ENCODE peak calls at places on chromosome 10, in four cellular contexts. D, H, W and G are unnamed samples.

GRCh38 chr10:115118346-115118745 is 25.2 kb downstream of the ATRNL1 start:
- DNase-seq in W (no peak), H (no peak), D (no peak), G (no peak)

GRCh38 chr10:11205026-11205772 is 187.5 kb downstream of the CELF2 start:
- DNase-seq in W (peak), D (peak), H (no peak), G (no peak)

GRCh38 chr10:75108684-75109458 is 2.6 kb upstream of the SAMD8 start:
- DNase-seq in D (peak), W (no peak), H (peak), G (peak)

GRCh38 chr10:94549221-94549620 is 3.6 kb downstream of the HELLS start:
- DNase-seq in W (no peak), D (no peak), H (no peak), G (no peak)

GRCh38 chr10:35998036-35998435 is 355.9 kb upstream of the FZD8 start:
- DNase-seq in D (no peak), H (no peak), W (no peak), G (no peak)

GRCh38 chr10:80136134-80136571 is 3.6 kb downstream of the PLAC9 start:
- DNase-seq in W (peak), H (no peak), D (no peak), G (no peak)

GRCh38 chr10:131560166-131560565 is 248.6 kb upstream of the TCERG1L start:
- DNase-seq in H (no peak), W (no peak), D (no peak), G (no peak)

GRCh38 chr10:111479966-111480365 is 403.1 kb downstream of the ADRA2A start:
- DNase-seq in H (no peak), W (peak), D (no peak), G (no peak)

GRCh38 chr10:97553575-97554100 is 18.9 kb upstream of the ANKRD2 start:
- DNase-seq in D (peak), W (peak), H (peak), G (peak)

GRCh38 chr10:24360286-24361127 is 151.6 kb downstream of the KIAA1217 start:
- DNase-seq in W (peak), D (peak), H (peak), G (peak)

GRCh38 chr10:31778627-31779026 is 150.0 kb downstream of the ARHGAP12 start:
- DNase-seq in H (no peak), D (no peak), W (no peak), G (no peak)

DNA sequence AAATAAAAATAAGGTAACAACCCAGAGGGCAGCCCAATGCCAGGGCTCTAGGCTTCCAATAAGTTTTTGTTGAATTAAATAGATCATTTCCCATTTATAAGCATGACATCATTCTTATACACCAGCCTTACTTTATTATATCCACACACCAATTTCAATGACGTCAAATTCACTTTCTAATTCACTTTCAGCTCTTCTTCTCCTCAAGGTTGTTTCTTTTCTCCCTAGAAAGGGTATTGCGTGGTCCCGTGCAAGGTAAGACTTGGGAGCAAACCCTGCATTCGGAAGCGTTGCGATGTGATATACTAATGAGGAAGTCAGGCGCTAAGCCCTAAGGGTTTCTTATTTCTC is 1.1 kb upstream of the DKK1 start:
- DNase-seq in H (no peak), W (peak), D (peak), G (no peak)
- H3K9ac ChIP-seq in H (peak), W (no peak), D (no peak), G (peak)

DNA sequence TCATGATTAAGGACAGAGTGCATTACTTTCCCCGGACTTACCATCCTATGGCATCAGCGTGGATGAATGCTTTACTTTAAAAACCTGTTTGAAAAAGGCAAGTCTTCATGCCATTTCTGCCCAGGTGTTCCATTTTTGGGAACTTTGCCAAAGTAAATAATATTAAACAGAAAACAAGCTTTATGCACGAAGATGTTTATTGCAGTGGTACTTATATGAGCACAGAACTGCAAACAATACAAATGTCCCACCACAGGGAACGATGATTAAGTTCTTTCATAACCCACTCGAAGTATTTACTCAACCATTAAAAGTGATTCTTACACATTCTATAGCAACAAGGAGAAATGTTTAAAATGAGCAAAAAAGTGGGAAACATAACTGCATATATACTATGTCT is 109.7 kb upstream of the GDF10 start:
- DNase-seq in W (no peak), D (no peak), H (no peak), G (no peak)
- H3K4me3 ChIP-seq in W (no peak), D (no peak), H (no peak), G (no peak)

DNA sequence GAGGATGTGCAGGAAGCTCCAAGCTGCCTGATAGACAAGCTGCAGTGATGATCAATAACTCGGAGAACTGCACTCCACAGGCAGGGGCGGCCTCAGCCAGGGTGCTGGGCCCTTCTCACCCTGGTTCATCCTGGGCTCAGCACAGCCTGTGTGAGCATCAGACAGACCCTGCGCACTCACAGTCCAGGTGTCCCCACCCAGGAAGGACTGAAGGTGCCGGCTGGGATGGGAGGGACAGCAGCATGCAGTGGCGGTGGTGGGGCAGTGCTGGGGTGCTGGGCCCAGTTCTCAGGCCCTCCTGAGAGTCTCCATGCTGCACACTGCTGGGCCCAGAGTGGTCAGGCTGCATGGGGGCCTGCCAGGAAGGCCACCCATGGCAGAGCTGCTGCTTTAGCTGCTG is 74.1 kb downstream of the ITIH5 start:
- DNase-seq in H (no peak), W (no peak), D (no peak), G (no peak)
- H3K9ac ChIP-seq in H (no peak), W (no peak), D (no peak), G (no peak)

DNA sequence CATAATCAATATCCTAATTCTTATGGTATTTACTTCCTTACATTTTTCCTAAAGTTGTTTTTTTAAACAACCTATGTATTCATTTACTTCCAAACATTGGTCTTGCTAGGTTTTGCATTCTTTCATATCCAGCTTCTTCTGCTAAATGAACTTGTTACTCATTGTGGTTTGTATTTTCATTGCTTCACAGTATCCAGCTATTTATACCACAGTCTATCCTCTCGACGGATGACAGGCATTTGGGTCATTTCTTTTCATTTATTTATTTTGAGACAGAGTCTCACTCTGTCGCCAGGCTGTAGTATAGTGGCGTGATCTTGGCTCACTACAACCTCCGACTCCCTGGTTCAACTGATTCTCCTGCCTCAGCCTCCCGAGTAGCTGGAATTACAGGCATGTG is 66.8 kb downstream of the CCDC6 start:
- DNase-seq in H (no peak), W (peak), D (no peak), G (no peak)
- H3K4me3 ChIP-seq in H (no peak), W (no peak), D (no peak), G (no peak)

GRCh38 chr10:48602401-48603135 is 2.3 kb downstream of the ARHGAP22 start:
- DNase-seq in D (no peak), H (no peak), W (no peak), G (no peak)
- H3K9ac ChIP-seq in D (no peak), H (no peak), W (no peak), G (no peak)

GRCh38 chr10:99522511-99523250 is 10.1 kb upstream of the NKX2-3 start:
- DNase-seq in H (peak), W (no peak), D (peak), G (peak)
- H3K4me3 ChIP-seq in H (no peak), W (no peak), D (no peak), G (peak)

DNA sequence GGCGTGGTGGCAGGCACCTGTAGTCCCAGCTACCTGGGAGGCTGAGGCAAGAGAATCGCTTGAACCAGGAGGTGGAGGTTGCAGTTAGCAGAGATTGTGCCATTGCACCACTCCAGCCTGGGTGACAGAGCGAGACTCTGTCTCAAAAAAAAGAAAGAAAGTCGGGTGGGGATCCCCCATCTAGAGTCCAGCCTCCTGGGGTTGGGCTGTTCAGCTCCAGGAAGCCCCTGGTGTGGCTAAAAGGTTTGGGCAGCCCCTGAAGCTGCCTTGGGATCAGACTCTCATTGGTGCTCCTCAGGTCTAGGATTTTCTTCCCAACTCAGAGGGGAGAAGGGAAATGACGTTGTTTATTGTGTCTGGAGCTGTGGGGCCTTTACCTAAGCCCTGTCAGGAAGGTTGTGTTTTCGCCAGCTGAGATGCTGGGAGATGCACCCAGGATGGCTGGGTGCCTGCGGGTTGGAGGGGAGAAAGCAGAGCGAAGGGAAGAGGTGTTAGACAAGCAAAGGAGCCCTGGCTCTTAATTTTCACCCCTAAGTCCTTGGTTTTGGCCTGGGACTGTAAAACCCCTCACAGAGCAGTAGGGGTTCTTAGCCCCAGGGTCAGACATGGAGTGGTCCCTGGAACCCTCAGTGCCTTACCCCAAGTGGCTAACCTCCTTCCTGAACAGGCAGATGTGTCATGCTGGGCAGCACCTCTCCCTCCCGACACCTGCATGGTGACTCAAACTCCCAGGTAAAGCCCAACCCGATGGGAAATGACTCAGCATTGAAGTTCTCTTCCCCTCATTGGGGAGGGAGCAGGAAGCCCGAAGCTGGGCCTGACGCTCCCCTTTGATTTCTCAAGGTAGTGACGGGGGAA is 21.1 kb downstream of the PLAU start:
- DNase-seq in H (no peak), W (peak), D (no peak), G (peak)
- H3K9ac ChIP-seq in H (no peak), W (no peak), D (no peak), G (no peak)

GRCh38 chr10:129545257-129545656 is 78.2 kb downstream of the MGMT start:
- DNase-seq in D (no peak), H (no peak), W (no peak), G (no peak)
- H3K4me3 ChIP-seq in D (no peak), H (no peak), W (no peak), G (no peak)

GRCh38 chr10:22476601-22477364 is 131.5 kb downstream of the SPAG6 start:
- DNase-seq in H (no peak), W (no peak), D (peak), G (peak)
- H3K9ac ChIP-seq in H (no peak), W (no peak), D (no peak), G (no peak)